ENCODE peak calls at places on chromosomes 16 and 17, in four cellular contexts. N is lower lobe of right lung, H is small intestine, W is GM23338. M is an unnamed sample.

GRCh38 chr17:40266882-40267281 is 20.8 kb upstream of the CDC6 start:
- DNase-seq in W (no peak), N (no peak), H (no peak), M (no peak)

GRCh38 chr16:17921357-17921978 is 415.1 kb downstream of the NPIPA8 start:
- DNase-seq in W (peak; percentile 73), H (peak; percentile 60), N (peak; percentile 47), M (no peak)

GRCh38 chr17:55421179-55421934 is at the start of gene MMD:
- DNase-seq in N (peak; percentile 59), H (peak; percentile 66), W (peak; percentile 51), M (peak; percentile 29)

GRCh38 chr16:4028144-4028543 is 88.1 kb downstream of the ADCY9 start:
- DNase-seq in N (no peak), H (no peak), W (no peak), M (no peak)

GRCh38 chr16:67773099-67773498 is 33.3 kb downstream of the RANBP10 start:
- DNase-seq in N (no peak), H (no peak), W (no peak), M (no peak)

GRCh38 chr17:75830168-75831031 is 13.8 kb downstream of the UNC13D start:
- DNase-seq in N (no peak), W (peak; percentile 89), H (peak; percentile 70), M (no peak)

GRCh38 chr17:50263293-50264262 is 10.7 kb upstream of the TMEM92 start:
- DNase-seq in H (no peak), N (no peak), W (peak; percentile 62), M (no peak)

GRCh38 chr16:3756113-3756512 is 38.8 kb upstream of the TRAP1 start:
- DNase-seq in N (no peak), W (no peak), H (no peak), M (no peak)

GRCh38 chr16:77213542-77214108 is 14.4 kb downstream of the SYCE1L start:
- DNase-seq in W (no peak), N (no peak), H (no peak), M (peak; percentile 25)

GRCh38 chr17:21033350-21033749 is 9.5 kb downstream of the USP22 start:
- DNase-seq in W (no peak), N (no peak), H (no peak), M (no peak)

GRCh38 chr17:79607941-79608728 is 2.7 kb downstream of the RBFOX3 start:
- DNase-seq in W (peak; percentile 90), H (no peak), N (no peak), M (no peak)

GRCh38 chr17:4796550-4796915 is 569 bp downstream of the PSMB6 start:
- DNase-seq in H (no peak), W (peak; percentile 78), N (no peak), M (no peak)

GRCh38 chr17:74919440-74920305 is 3.4 kb downstream of the USH1G start:
- DNase-seq in H (peak; percentile 43), N (no peak), W (peak; percentile 82), M (no peak)

GRCh38 chr16:48999034-48999433 is 282.6 kb downstream of the CBLN1 start:
- DNase-seq in W (no peak), N (no peak), H (no peak), M (no peak)

GRCh38 chr17:79628861-79629547 is 18.2 kb upstream of the RBFOX3 start:
- DNase-seq in H (no peak), N (peak; percentile 30), W (no peak), M (peak; percentile 2)

GRCh38 chr17:83109793-83110645 is 30.6 kb downstream of the METRNL start:
- DNase-seq in N (peak; percentile 94), H (peak; percentile 62), W (no peak), M (no peak)

GRCh38 chr17:7956208-7956965 is 24.4 kb downstream of the CNTROB start:
- DNase-seq in N (peak; percentile 67), H (no peak), W (no peak), M (peak; percentile 32)

GRCh38 chr17:15342460-15342859 is 1.1 kb upstream of the TEKT3 start:
- DNase-seq in H (no peak), N (no peak), W (no peak), M (no peak)

GRCh38 chr17:680554-680953 is 34.1 kb downstream of the VPS53 start:
- DNase-seq in W (no peak), H (no peak), N (no peak), M (no peak)

GRCh38 chr16:31537362-31537921 is 9.7 kb downstream of the AHSP start:
- DNase-seq in H (no peak), N (peak; percentile 58), W (peak; percentile 73), M (no peak)

GRCh38 chr17:964881-965280 is 14.7 kb downstream of the NXN start:
- DNase-seq in W (no peak), H (no peak), N (no peak), M (no peak)

DNA sequence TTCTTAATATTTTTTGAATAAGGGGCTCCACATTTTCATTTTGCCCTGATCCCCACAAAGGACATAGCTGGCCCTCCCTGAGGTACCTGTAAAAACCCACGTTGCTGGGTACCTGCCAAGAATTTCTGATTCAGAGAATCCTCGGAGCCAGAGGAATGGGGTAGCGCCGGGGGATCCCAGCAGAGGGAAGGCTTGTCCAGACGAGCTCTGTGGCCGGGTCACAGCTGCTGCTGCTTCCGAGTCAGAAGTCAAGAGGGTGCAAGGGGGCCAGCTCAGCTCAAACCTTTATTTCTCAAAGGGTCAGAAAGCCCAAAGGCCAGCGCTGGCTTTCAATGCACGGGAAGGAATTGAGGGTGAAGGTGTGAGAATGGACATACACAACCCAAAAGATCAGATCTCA is 68.9 kb upstream of the SDK2 start:
- DNase-seq in H (no peak), N (no peak), W (peak; percentile 59), M (no peak)
- H3K4me3 ChIP-seq in H (no peak overlapping the region), N (no peak overlapping the region), W (no peak overlapping the region), M (no peak overlapping the region)

DNA sequence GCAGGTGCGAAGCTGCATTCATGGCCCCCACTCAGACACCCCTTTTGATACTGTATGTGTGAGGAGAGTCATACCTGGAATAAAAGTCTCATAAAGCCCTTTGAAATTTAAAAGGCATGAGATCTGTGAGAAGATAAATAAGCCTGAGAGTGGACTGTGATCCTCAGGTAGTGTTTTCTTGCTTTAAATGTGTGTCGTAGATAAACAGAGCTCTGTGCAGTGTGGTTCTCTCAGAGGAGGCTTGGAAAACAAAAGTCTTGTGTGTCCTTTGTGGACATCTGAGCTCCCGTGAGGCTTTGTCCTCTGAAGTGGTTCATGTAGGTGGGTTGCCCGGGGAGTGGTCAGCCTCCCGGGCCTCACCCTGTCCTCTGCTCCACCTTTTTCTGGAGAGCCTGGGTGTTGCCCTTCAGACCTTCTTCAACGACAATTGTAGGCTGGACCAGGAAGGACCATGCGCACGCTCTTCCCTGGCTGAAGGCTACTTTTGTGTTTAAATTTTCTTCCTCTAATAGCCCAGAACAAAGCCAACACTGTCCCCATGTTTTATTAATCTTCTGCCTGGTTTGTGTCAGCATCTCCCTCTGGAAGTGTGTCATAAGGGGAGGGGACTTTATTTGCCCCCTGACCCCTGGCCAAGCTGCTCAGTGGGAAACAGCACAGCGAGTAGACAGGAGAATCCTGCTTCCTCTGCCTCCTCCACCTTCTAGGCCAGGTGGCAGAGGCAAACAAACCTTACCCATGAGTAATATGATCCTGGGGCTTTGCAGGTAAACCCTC is 151.2 kb downstream of the MSI2 start:
- DNase-seq in N (no peak), H (peak; percentile 19), W (peak; percentile 39), M (no peak)
- H3K27ac ChIP-seq in N (peak overlapping the region; percentile 38), H (no peak overlapping the region), W (peak overlapping the region; percentile 80), M (peak overlapping the region; percentile 31)

GRCh38 chr17:38564869-38565268 is 40.9 kb downstream of the SRCIN1 start:
- DNase-seq in H (no peak), W (peak; percentile 72), N (no peak), M (no peak)
- H3K27me3 ChIP-seq in H (peaks cover 71% of the 10 kb centered on the region), W (peaks cover 99% of the 10 kb centered on the region), N (peaks cover 86% of the 10 kb centered on the region), M (no peaks in the 10 kb centered on the region)

DNA sequence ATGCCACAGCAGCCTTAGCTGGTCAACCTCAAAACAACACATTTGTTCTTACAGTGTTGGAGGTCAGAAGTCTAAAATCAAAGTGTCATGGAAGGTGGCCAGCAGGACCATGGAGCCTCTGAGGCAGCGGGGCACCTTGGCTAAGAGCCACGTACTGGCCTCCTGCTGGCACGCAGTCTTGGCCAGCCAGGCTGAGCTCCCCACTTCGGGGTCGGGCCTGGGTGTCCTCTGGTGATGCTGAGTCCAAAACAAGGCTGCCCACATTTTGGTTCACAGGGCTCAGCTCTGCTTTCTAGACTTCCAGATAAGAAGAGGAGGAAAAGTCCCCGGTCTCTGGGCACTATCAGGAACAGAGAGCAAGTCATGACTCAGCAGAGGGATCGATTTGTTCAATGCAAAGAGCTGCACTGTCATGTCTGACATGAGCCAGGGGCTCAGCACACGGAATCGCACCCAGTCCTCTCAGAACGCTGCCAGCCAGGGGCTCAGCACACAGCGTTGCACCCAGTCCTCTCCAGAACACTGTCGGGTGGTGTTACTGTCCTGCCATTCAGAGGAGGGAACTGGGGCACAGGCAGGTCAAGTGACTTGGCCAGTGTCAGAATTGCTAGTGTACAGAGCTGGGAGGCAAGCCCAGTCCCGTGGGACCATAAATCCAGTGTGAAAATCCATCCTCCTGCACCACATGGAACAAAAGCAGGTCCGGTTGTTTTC is 2.5 kb downstream of the LGALS9 start:
- DNase-seq in N (peak; percentile 46), W (no peak), H (peak; percentile 83), M (no peak)
- H3K4me3 ChIP-seq in N (peak overlapping the region; percentile 25), W (no peak overlapping the region), H (no peak overlapping the region), M (no peak overlapping the region)

GRCh38 chr17:30519166-30519565 is 42.0 kb downstream of the GOSR1 start:
- DNase-seq in N (no peak), W (no peak), H (no peak), M (no peak)

GRCh38 chr17:30519707-30520106 is 42.5 kb downstream of the GOSR1 start:
- DNase-seq in W (no peak), H (no peak), N (no peak), M (no peak)

GRCh38 chr17:30521766-30522165 is 44.6 kb downstream of the GOSR1 start:
- DNase-seq in N (no peak), H (no peak), W (no peak), M (no peak)

GRCh38 chr17:30520882-30521281 is 43.7 kb downstream of the GOSR1 start:
- DNase-seq in H (no peak), W (no peak), N (no peak), M (no peak)

DNA sequence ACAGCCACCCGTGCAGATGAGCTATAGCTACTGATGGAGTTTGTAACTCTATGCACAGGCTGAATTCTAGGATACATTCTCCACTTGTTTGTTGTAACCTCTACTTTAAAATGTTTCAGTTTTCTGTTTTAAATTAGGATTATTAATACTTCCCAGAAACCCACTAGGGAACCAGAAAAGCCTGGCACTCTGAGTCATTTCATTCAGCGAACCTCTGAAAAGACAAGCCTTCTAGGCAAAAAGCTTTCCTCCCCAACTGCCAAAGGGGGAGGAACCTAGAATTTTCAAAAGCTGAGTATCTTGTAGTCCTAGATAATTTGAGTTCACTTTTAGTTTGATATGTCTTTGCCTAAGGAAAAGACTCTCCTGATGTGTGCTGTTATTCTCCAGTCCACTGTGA is 43.2 kb downstream of the GOSR1 start:
- DNase-seq in H (no peak), N (no peak), W (no peak), M (no peak)
- H3K27ac ChIP-seq in H (no peak overlapping the region), N (peak overlapping the region; percentile 13), W (no peak overlapping the region), M (no peak overlapping the region)

GRCh38 chr16:84397090-84397489 is 28.8 kb downstream of the ATP2C2 start:
- DNase-seq in H (no peak), N (no peak), W (peak; percentile 42), M (no peak)
- H3K27me3 ChIP-seq in H (peaks cover 2% of the 10 kb centered on the region), N (no peaks in the 10 kb centered on the region), W (no peaks in the 10 kb centered on the region), M (no peaks in the 10 kb centered on the region)

GRCh38 chr16:10493276-10493675 is 87.1 kb downstream of the EMP2 start:
- DNase-seq in N (no peak), W (no peak), H (no peak), M (no peak)
- H3K4me3 ChIP-seq in N (no peak overlapping the region), W (no peak overlapping the region), H (no peak overlapping the region), M (no peak overlapping the region)

M was measured in dorsolateral prefrontal cortex.